ENCODE peak calls at places on chromosomes 2 and 18, in ten cellular contexts. One of them, this sample, is unnamed.
A peak's percentile ranks its signal among the peaks of the same experiment; 100 is the strongest.

GRCh38 chr2:9294764-9295163 is 88.2 kb downstream of the ASAP2 start:
- DNase-seq in brain microvascular endothelial cell: no peak
- DNase-seq in heart right ventricle: no peak
- DNase-seq in fibroblast of lung: no peak
- DNase-seq in PC-9: no peak
- DNase-seq in Calu3: no peak
- DNase-seq in fibroblast of the aortic adventitia: no peak
- DNase-seq in breast epithelium: no peak
- DNase-seq in LNCaP clone FGC: no peak
- DNase-seq in IMR-90: no peak
- DNase-seq in this sample: no peak

GRCh38 chr2:197045115-197045514 is 118.6 kb upstream of the PGAP1 start:
- DNase-seq in breast epithelium: no peak
- DNase-seq in fibroblast of the aortic adventitia: no peak
- DNase-seq in PC-9: no peak
- DNase-seq in IMR-90: no peak
- DNase-seq in heart right ventricle: no peak
- DNase-seq in LNCaP clone FGC: no peak
- DNase-seq in brain microvascular endothelial cell: no peak
- DNase-seq in Calu3: no peak
- DNase-seq in fibroblast of lung: no peak
- DNase-seq in this sample: no peak

GRCh38 chr18:47254341-47254939 is 3.0 kb upstream of the SKOR2 start:
- DNase-seq in fibroblast of lung: peak; percentile 30
- DNase-seq in brain microvascular endothelial cell: peak; percentile 35
- DNase-seq in heart right ventricle: peak; percentile 25
- DNase-seq in LNCaP clone FGC: no peak
- DNase-seq in breast epithelium: no peak
- DNase-seq in Calu3: peak; percentile 8
- DNase-seq in PC-9: peak; percentile 3
- DNase-seq in IMR-90: peak; percentile 22
- DNase-seq in fibroblast of the aortic adventitia: peak; percentile 50
- DNase-seq in this sample: peak; percentile 80

GRCh38 chr18:70284976-70285610 is 3.8 kb upstream of the SOCS6 start:
- DNase-seq in Calu3: no peak
- DNase-seq in fibroblast of the aortic adventitia: no peak
- DNase-seq in PC-9: no peak
- DNase-seq in LNCaP clone FGC: no peak
- DNase-seq in IMR-90: no peak
- DNase-seq in heart right ventricle: no peak
- DNase-seq in breast epithelium: no peak
- DNase-seq in brain microvascular endothelial cell: no peak
- DNase-seq in fibroblast of lung: no peak
- DNase-seq in this sample: no peak

GRCh38 chr2:135056790-135057189 is 4.7 kb downstream of the RAB3GAP1 start:
- DNase-seq in heart right ventricle: no peak
- DNase-seq in fibroblast of lung: no peak
- DNase-seq in fibroblast of the aortic adventitia: peak; percentile 58
- DNase-seq in IMR-90: peak; percentile 41
- DNase-seq in breast epithelium: no peak
- DNase-seq in brain microvascular endothelial cell: no peak
- DNase-seq in PC-9: no peak
- DNase-seq in LNCaP clone FGC: no peak
- DNase-seq in Calu3: no peak
- DNase-seq in this sample: no peak

GRCh38 chr2:109422071-109422757 is 191.6 kb downstream of the SEPTIN10 start:
- DNase-seq in PC-9: no peak
- DNase-seq in LNCaP clone FGC: no peak
- DNase-seq in fibroblast of lung: no peak
- DNase-seq in brain microvascular endothelial cell: no peak
- DNase-seq in breast epithelium: no peak
- DNase-seq in heart right ventricle: no peak
- DNase-seq in IMR-90: peak; percentile 28
- DNase-seq in fibroblast of the aortic adventitia: no peak
- DNase-seq in Calu3: no peak
- DNase-seq in this sample: no peak

GRCh38 chr2:227613272-227613660 is 1.4 kb downstream of the SCYGR3 start:
- DNase-seq in breast epithelium: no peak
- DNase-seq in Calu3: peak; percentile 58
- DNase-seq in brain microvascular endothelial cell: no peak
- DNase-seq in heart right ventricle: no peak
- DNase-seq in fibroblast of lung: no peak
- DNase-seq in PC-9: peak; percentile 53
- DNase-seq in LNCaP clone FGC: no peak
- DNase-seq in IMR-90: no peak
- DNase-seq in fibroblast of the aortic adventitia: no peak
- DNase-seq in this sample: no peak

GRCh38 chr2:65114921-65115320 is 15.0 kb downstream of the RAB1A start:
- DNase-seq in LNCaP clone FGC: no peak
- DNase-seq in heart right ventricle: no peak
- DNase-seq in IMR-90: no peak
- DNase-seq in breast epithelium: no peak
- DNase-seq in fibroblast of the aortic adventitia: no peak
- DNase-seq in fibroblast of lung: no peak
- DNase-seq in PC-9: no peak
- DNase-seq in Calu3: no peak
- DNase-seq in brain microvascular endothelial cell: no peak
- DNase-seq in this sample: no peak

GRCh38 chr2:101149241-101150192 is 1.7 kb downstream of the TBC1D8 start:
- DNase-seq in LNCaP clone FGC: no peak
- DNase-seq in fibroblast of the aortic adventitia: peak; percentile 20
- DNase-seq in PC-9: no peak
- DNase-seq in heart right ventricle: no peak
- DNase-seq in IMR-90: no peak
- DNase-seq in fibroblast of lung: no peak
- DNase-seq in breast epithelium: no peak
- DNase-seq in Calu3: peak; percentile 36
- DNase-seq in brain microvascular endothelial cell: no peak
- DNase-seq in this sample: no peak

GRCh38 chr2:240510513-240511210 is 47.1 kb downstream of the ANKMY1 start:
- DNase-seq in fibroblast of lung: no peak
- DNase-seq in heart right ventricle: no peak
- DNase-seq in PC-9: no peak
- DNase-seq in brain microvascular endothelial cell: no peak
- DNase-seq in Calu3: no peak
- DNase-seq in fibroblast of the aortic adventitia: no peak
- DNase-seq in breast epithelium: no peak
- DNase-seq in IMR-90: no peak
- DNase-seq in LNCaP clone FGC: no peak
- DNase-seq in this sample: no peak

GRCh38 chr2:85770786-85771409 is 17.1 kb downstream of the ATOH8 start:
- DNase-seq in LNCaP clone FGC: no peak
- DNase-seq in breast epithelium: no peak
- DNase-seq in brain microvascular endothelial cell: no peak
- DNase-seq in IMR-90: no peak
- DNase-seq in Calu3: no peak
- DNase-seq in fibroblast of the aortic adventitia: no peak
- DNase-seq in heart right ventricle: no peak
- DNase-seq in fibroblast of lung: no peak
- DNase-seq in PC-9: no peak
- DNase-seq in this sample: no peak

GRCh38 chr2:85772841-85773491 is 19.2 kb downstream of the ATOH8 start:
- DNase-seq in brain microvascular endothelial cell: no peak
- DNase-seq in fibroblast of the aortic adventitia: peak; percentile 21
- DNase-seq in fibroblast of lung: no peak
- DNase-seq in LNCaP clone FGC: no peak
- DNase-seq in breast epithelium: no peak
- DNase-seq in Calu3: no peak
- DNase-seq in IMR-90: no peak
- DNase-seq in heart right ventricle: peak; percentile 64
- DNase-seq in PC-9: no peak
- DNase-seq in this sample: no peak

GRCh38 chr2:85771486-85771885 is 17.7 kb downstream of the ATOH8 start:
- DNase-seq in brain microvascular endothelial cell: no peak
- DNase-seq in fibroblast of lung: no peak
- DNase-seq in Calu3: no peak
- DNase-seq in LNCaP clone FGC: no peak
- DNase-seq in IMR-90: no peak
- DNase-seq in breast epithelium: no peak
- DNase-seq in fibroblast of the aortic adventitia: peak; percentile 16
- DNase-seq in PC-9: no peak
- DNase-seq in heart right ventricle: no peak
- DNase-seq in this sample: no peak

GRCh38 chr2:85773692-85774091 is 19.9 kb downstream of the ATOH8 start:
- DNase-seq in heart right ventricle: no peak
- DNase-seq in fibroblast of the aortic adventitia: no peak
- DNase-seq in IMR-90: no peak
- DNase-seq in LNCaP clone FGC: no peak
- DNase-seq in fibroblast of lung: no peak
- DNase-seq in brain microvascular endothelial cell: no peak
- DNase-seq in PC-9: no peak
- DNase-seq in Calu3: no peak
- DNase-seq in breast epithelium: no peak
- DNase-seq in this sample: no peak

GRCh38 chr2:85772019-85772745 is 18.4 kb downstream of the ATOH8 start:
- DNase-seq in fibroblast of lung: peak; percentile 99
- DNase-seq in Calu3: peak; percentile 92
- DNase-seq in LNCaP clone FGC: peak; percentile 62
- DNase-seq in fibroblast of the aortic adventitia: peak; percentile 100
- DNase-seq in breast epithelium: peak; percentile 94
- DNase-seq in PC-9: peak; percentile 97
- DNase-seq in IMR-90: peak; percentile 100
- DNase-seq in brain microvascular endothelial cell: peak; percentile 99
- DNase-seq in heart right ventricle: peak; percentile 98
- DNase-seq in this sample: peak; percentile 96
- TF ChIP-seq CTCF in fibroblast of lung: peak; percentile 31
- TF ChIP-seq CTCF in Calu3: peak; percentile 16
- TF ChIP-seq CTCF in LNCaP clone FGC: peak; percentile 23
- TF ChIP-seq CTCF in fibroblast of the aortic adventitia: peak; percentile 35
- TF ChIP-seq CTCF in breast epithelium: peak; percentile 21
- TF ChIP-seq CTCF in PC-9: no peak
- TF ChIP-seq CTCF in IMR-90: peak; percentile 41
- TF ChIP-seq CTCF in brain microvascular endothelial cell: peak; percentile 64
- TF ChIP-seq CTCF in heart right ventricle: no peak
- TF ChIP-seq CTCF in this sample: peak; percentile 27

GRCh38 chr2:223860809-223861738 is 23.7 kb upstream of the AP1S3 start:
- DNase-seq in LNCaP clone FGC: no peak
- DNase-seq in Calu3: peak; percentile 90
- DNase-seq in IMR-90: peak; percentile 77
- DNase-seq in fibroblast of the aortic adventitia: peak; percentile 91
- DNase-seq in heart right ventricle: no peak
- DNase-seq in fibroblast of lung: peak; percentile 80
- DNase-seq in brain microvascular endothelial cell: peak; percentile 74
- DNase-seq in PC-9: peak; percentile 92
- DNase-seq in breast epithelium: no peak
- DNase-seq in this sample: no peak
- TF ChIP-seq CTCF in LNCaP clone FGC: no peak
- TF ChIP-seq CTCF in Calu3: no peak
- TF ChIP-seq CTCF in IMR-90: no peak
- TF ChIP-seq CTCF in fibroblast of the aortic adventitia: peak; percentile 16
- TF ChIP-seq CTCF in heart right ventricle: no peak
- TF ChIP-seq CTCF in fibroblast of lung: peak; percentile 15
- TF ChIP-seq CTCF in brain microvascular endothelial cell: peak; percentile 22
- TF ChIP-seq CTCF in PC-9: peak; percentile 67
- TF ChIP-seq CTCF in breast epithelium: no peak
- TF ChIP-seq CTCF in this sample: no peak

GRCh38 chr18:68667121-68667520 is 47.8 kb downstream of the TMX3 start:
- DNase-seq in fibroblast of lung: peak; percentile 5
- DNase-seq in LNCaP clone FGC: no peak
- DNase-seq in brain microvascular endothelial cell: no peak
- DNase-seq in IMR-90: peak; percentile 27
- DNase-seq in breast epithelium: no peak
- DNase-seq in heart right ventricle: no peak
- DNase-seq in PC-9: no peak
- DNase-seq in Calu3: no peak
- DNase-seq in fibroblast of the aortic adventitia: peak; percentile 76
- DNase-seq in this sample: no peak

GRCh38 chr18:68666316-68666715 is 48.6 kb downstream of the TMX3 start:
- DNase-seq in PC-9: no peak
- DNase-seq in IMR-90: no peak
- DNase-seq in fibroblast of the aortic adventitia: peak; percentile 55
- DNase-seq in breast epithelium: no peak
- DNase-seq in heart right ventricle: no peak
- DNase-seq in fibroblast of lung: no peak
- DNase-seq in LNCaP clone FGC: no peak
- DNase-seq in brain microvascular endothelial cell: peak; percentile 1
- DNase-seq in Calu3: no peak
- DNase-seq in this sample: no peak

GRCh38 chr18:68660355-68661183 is 54.3 kb downstream of the TMX3 start:
- DNase-seq in fibroblast of lung: peak; percentile 50
- DNase-seq in PC-9: no peak
- DNase-seq in Calu3: no peak
- DNase-seq in breast epithelium: no peak
- DNase-seq in IMR-90: peak; percentile 61
- DNase-seq in LNCaP clone FGC: peak; percentile 39
- DNase-seq in brain microvascular endothelial cell: peak; percentile 7
- DNase-seq in heart right ventricle: no peak
- DNase-seq in fibroblast of the aortic adventitia: peak; percentile 80
- DNase-seq in this sample: no peak

GRCh38 chr18:68665623-68666022 is 49.3 kb downstream of the TMX3 start:
- DNase-seq in PC-9: no peak
- DNase-seq in IMR-90: no peak
- DNase-seq in brain microvascular endothelial cell: no peak
- DNase-seq in fibroblast of the aortic adventitia: no peak
- DNase-seq in Calu3: no peak
- DNase-seq in heart right ventricle: no peak
- DNase-seq in breast epithelium: no peak
- DNase-seq in LNCaP clone FGC: no peak
- DNase-seq in fibroblast of lung: no peak
- DNase-seq in this sample: no peak

DNA sequence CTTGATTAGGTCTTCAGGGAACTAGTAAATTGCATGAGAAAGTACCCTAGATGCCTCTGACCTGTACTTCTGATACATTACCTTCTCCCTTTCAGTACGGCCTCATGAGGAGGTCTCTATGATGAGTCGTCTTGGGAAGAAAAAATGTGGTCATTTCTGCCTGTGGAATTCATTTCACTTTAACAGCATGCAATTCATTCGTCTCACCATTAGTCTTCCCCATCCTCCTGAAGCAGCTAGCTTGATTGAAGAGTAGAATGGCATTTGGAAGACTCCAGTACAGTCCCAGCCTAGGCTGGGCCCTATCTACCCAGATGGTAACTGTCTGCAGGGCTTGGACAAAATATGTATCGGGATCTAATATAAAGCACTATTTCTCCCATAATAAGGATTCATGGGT is 52.1 kb downstream of the TMX3 start:
- DNase-seq in fibroblast of lung: peak; percentile 44
- DNase-seq in IMR-90: peak; percentile 66
- DNase-seq in Calu3: no peak
- DNase-seq in heart right ventricle: no peak
- DNase-seq in breast epithelium: no peak
- DNase-seq in PC-9: no peak
- DNase-seq in LNCaP clone FGC: no peak
- DNase-seq in brain microvascular endothelial cell: peak; percentile 25
- DNase-seq in fibroblast of the aortic adventitia: peak; percentile 28
- DNase-seq in this sample: no peak
- TF ChIP-seq CTCF in fibroblast of lung: no peak
- TF ChIP-seq CTCF in IMR-90: peak; percentile 18
- TF ChIP-seq CTCF in Calu3: no peak
- TF ChIP-seq CTCF in heart right ventricle: no peak
- TF ChIP-seq CTCF in breast epithelium: no peak
- TF ChIP-seq CTCF in PC-9: no peak
- TF ChIP-seq CTCF in LNCaP clone FGC: no peak
- TF ChIP-seq CTCF in brain microvascular endothelial cell: peak; percentile 47
- TF ChIP-seq CTCF in fibroblast of the aortic adventitia: peak; percentile 3
- TF ChIP-seq CTCF in this sample: no peak

DNA sequence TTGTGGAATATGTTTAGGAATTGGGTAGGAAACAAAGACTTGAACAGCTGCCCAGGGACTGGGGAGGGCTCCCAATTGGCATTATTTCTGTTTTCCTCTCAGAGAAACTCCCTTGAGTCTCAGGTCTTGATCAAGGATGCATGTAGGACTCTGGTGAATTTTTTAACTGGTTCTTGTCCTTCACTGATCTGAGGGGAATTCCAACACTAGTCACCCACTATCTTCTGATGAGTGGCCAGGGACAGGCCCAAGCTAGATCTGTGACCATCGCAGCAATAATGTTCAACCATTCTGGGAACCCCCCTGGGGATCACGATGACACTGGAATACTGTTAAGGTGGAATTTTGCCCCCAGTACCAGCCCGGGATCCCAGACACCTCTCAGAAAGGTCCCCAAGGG is 132.0 kb downstream of the SH3BP4 start:
- DNase-seq in heart right ventricle: no peak
- DNase-seq in LNCaP clone FGC: no peak
- DNase-seq in IMR-90: no peak
- DNase-seq in fibroblast of the aortic adventitia: peak; percentile 55
- DNase-seq in Calu3: no peak
- DNase-seq in PC-9: no peak
- DNase-seq in brain microvascular endothelial cell: no peak
- DNase-seq in breast epithelium: no peak
- DNase-seq in fibroblast of lung: no peak
- DNase-seq in this sample: no peak
- TF ChIP-seq CTCF in heart right ventricle: no peak
- TF ChIP-seq CTCF in LNCaP clone FGC: no peak
- TF ChIP-seq CTCF in IMR-90: no peak
- TF ChIP-seq CTCF in fibroblast of the aortic adventitia: no peak
- TF ChIP-seq CTCF in Calu3: no peak
- TF ChIP-seq CTCF in PC-9: no peak
- TF ChIP-seq CTCF in brain microvascular endothelial cell: no peak
- TF ChIP-seq CTCF in breast epithelium: no peak
- TF ChIP-seq CTCF in fibroblast of lung: no peak
- TF ChIP-seq CTCF in this sample: no peak